ENCODE peak calls at places on chromosomes 4 and X, in five cellular contexts. D is heart left ventricle, O is GOT3, C is BJ, I is HL-60. T is an unnamed sample.

GRCh38 chrX:150513564-150513963 is 54.9 kb upstream of the MTM1 start:
- DNase-seq in O (no peak), I (no peak), C (no peak), D (no peak), T (no peak)

GRCh38 chr4:171142045-171142444 is 671.2 kb upstream of the GALNTL6 start:
- DNase-seq in O (no peak), D (no peak), I (no peak), C (no peak), T (no peak)

GRCh38 chrX:118528089-118528753 is 32.6 kb downstream of the DOCK11 start:
- DNase-seq in D (no peak), C (no peak), I (no peak), O (no peak), T (no peak)

GRCh38 chrX:15675490-15675921 is 10.9 kb upstream of the CLTRN start:
- DNase-seq in I (peak; percentile 59), D (peak; percentile 83), O (peak; percentile 99), C (no peak), T (peak; percentile 89)

GRCh38 chr4:1567519-1567807 is 116.7 kb downstream of the FAM53A start:
- DNase-seq in D (no peak), O (no peak), C (no peak), I (no peak), T (no peak)

GRCh38 chrX:39903937-39904336 is 193.8 kb downstream of the BCOR start:
- DNase-seq in D (no peak), I (no peak), O (no peak), C (no peak), T (no peak)

GRCh38 chr4:36222702-36223101 is 21.6 kb downstream of the ARAP2 start:
- DNase-seq in I (no peak), D (no peak), O (no peak), C (no peak), T (no peak)

GRCh38 chrX:72128881-72129280 is 2.8 kb downstream of the RTL5 start:
- DNase-seq in I (no peak), D (no peak), C (no peak), O (no peak), T (no peak)

GRCh38 chr4:184383497-184384055 is 90.8 kb downstream of the IRF2 start:
- DNase-seq in I (no peak), C (peak; percentile 85), D (peak; percentile 59), O (no peak), T (peak; percentile 45)

GRCh38 chrX:132940727-132941162 is 17.7 kb downstream of the HS6ST2 start:
- DNase-seq in D (no peak), C (no peak), I (no peak), O (no peak), T (no peak)

GRCh38 chrX:43718081-43718480 is 62.0 kb downstream of the MAOA start:
- DNase-seq in I (no peak), O (no peak), D (no peak), C (no peak), T (no peak)

GRCh38 chrX:33285550-33285949 is 74.2 kb upstream of the DMD start:
- DNase-seq in I (no peak), D (no peak), C (no peak), O (no peak), T (no peak)

GRCh38 chr4:115537387-115537786 is 424.0 kb upstream of the NDST4 start:
- DNase-seq in O (no peak), D (no peak), I (no peak), C (peak; percentile 0), T (no peak)

GRCh38 chr4:109559625-109559982 is 442 bp upstream of the MCUB start:
- DNase-seq in D (peak; percentile 35), C (no peak), O (no peak), I (no peak), T (no peak)

GRCh38 chr4:40550900-40551546 is 78.6 kb downstream of the RBM47 start:
- DNase-seq in O (no peak), I (peak; percentile 58), C (no peak), D (no peak), T (peak; percentile 49)

GRCh38 chr4:110371016-110371795 is 104.7 kb upstream of the ENPEP start:
- DNase-seq in C (no peak), O (no peak), I (no peak), D (no peak), T (no peak)

GRCh38 chr4:150874386-150875226 is 140.5 kb downstream of the LRBA start:
- DNase-seq in I (no peak), C (no peak), D (peak; percentile 82), O (no peak), T (no peak)

GRCh38 chrX:149948001-149948400 is 9.7 kb upstream of the EOLA2 start:
- DNase-seq in D (no peak), I (no peak), O (no peak), C (no peak), T (no peak)

GRCh38 chr4:121785479-121785878 is 15.6 kb upstream of the EXOSC9 start:
- DNase-seq in D (no peak), I (no peak), C (no peak), O (no peak), T (no peak)

GRCh38 chrX:19846995-19847790 is 40.2 kb downstream of the SH3KBP1 start:
- DNase-seq in D (peak; percentile 47), O (peak; percentile 39), I (no peak), C (peak; percentile 70), T (no peak)

GRCh38 chr4:39232100-39232499 is 49.8 kb downstream of the WDR19 start:
- DNase-seq in C (no peak), I (no peak), O (no peak), D (no peak), T (no peak)

T was measured in stomach.